ENCODE peak calls at places on chromosomes 6 and 20, in four cellular contexts. A, T, M and L are unnamed samples.

GRCh38 chr20:44067650-44068081 is 119.3 kb downstream of the JPH2 start:
- DNase-seq in A (no peak), T (no peak), M (no peak), L (no peak)

GRCh38 chr6:163554663-163555062 is 140.1 kb downstream of the QKI start:
- DNase-seq in M (no peak), T (peak; percentile 51), A (peak; percentile 51), L (peak; percentile 29)

GRCh38 chr6:134373282-134373922 is 55.5 kb upstream of the SGK1 start:
- DNase-seq in M (peak; percentile 39), A (no peak), T (peak; percentile 82), L (peak; percentile 59)

GRCh38 chr6:140441256-140441655 is 1066.8 kb upstream of the CITED2 start:
- DNase-seq in M (peak; percentile 62), T (peak; percentile 71), A (peak; percentile 52), L (no peak)

GRCh38 chr6:11272491-11273192 is 40.2 kb upstream of the NEDD9 start:
- DNase-seq in A (no peak), M (no peak), T (peak; percentile 16), L (no peak)

GRCh38 chr20:20459726-20460125 is 91.8 kb downstream of the INSM1 start:
- DNase-seq in M (no peak), T (no peak), A (no peak), L (no peak)

GRCh38 chr6:34465551-34466241 is at the start of gene PACSIN1:
- DNase-seq in T (no peak), A (no peak), M (no peak), L (peak; percentile 68)

GRCh38 chr6:10205120-10205519 is 209.8 kb downstream of the TFAP2A start:
- DNase-seq in A (no peak), M (no peak), T (no peak), L (no peak)

GRCh38 chr20:13396036-13396435 is 175.0 kb downstream of the ISM1 start:
- DNase-seq in A (no peak), T (no peak), M (no peak), L (no peak)

GRCh38 chr20:3239026-3239866 is at the start of gene SLC4A11:
- DNase-seq in M (no peak), A (peak; percentile 67), T (peak; percentile 68), L (peak; percentile 85)

GRCh38 chr20:37945034-37945660 is 42.2 kb downstream of the VSTM2L start:
- DNase-seq in A (no peak), T (no peak), M (no peak), L (no peak)

GRCh38 chr20:43662943-43663655 is 3.8 kb upstream of the MYBL2 start:
- DNase-seq in A (no peak), T (no peak), M (no peak), L (no peak)

GRCh38 chr20:36624068-36624813 is 18.7 kb downstream of the RAB5IF start:
- DNase-seq in T (peak; percentile 30), A (peak; percentile 33), M (no peak), L (no peak)

GRCh38 chr6:160273760-160274159 is 15.1 kb upstream of the SLC22A2 start:
- DNase-seq in M (no peak), T (no peak), A (no peak), L (no peak)

GRCh38 chr6:41162687-41163418 is at the start of gene TREM2:
- DNase-seq in M (no peak), A (no peak), T (no peak), L (no peak)

GRCh38 chr20:4119854-4120209 is 104.5 kb upstream of the RNF24 start:
- DNase-seq in M (no peak), A (no peak), T (peak; percentile 78), L (no peak)

GRCh38 chr20:48597521-48598302 is 230.1 kb downstream of the PREX1 start:
- DNase-seq in M (no peak), A (no peak), T (no peak), L (no peak)

GRCh38 chr20:52992632-52993031 is 20.5 kb downstream of the TSHZ2 start:
- DNase-seq in A (no peak), T (no peak), M (no peak), L (no peak)

GRCh38 chr6:150087336-150087735 is 18.4 kb upstream of the ULBP3 start:
- DNase-seq in T (no peak), M (no peak), A (no peak), L (no peak)
- TF ChIP-seq CTCF in T (no peak), M (no peak), A (no peak), L (no peak)

GRCh38 chr6:49548613-49549304 is 1.7 kb upstream of the C6orf141 start:
- DNase-seq in A (no peak), T (no peak), M (no peak), L (no peak)
- TF ChIP-seq CTCF in A (no peak), T (peak; percentile 13), M (no peak), L (no peak)

GRCh38 chr6:36392621-36393020 is 5.2 kb upstream of the ETV7 start:
- DNase-seq in T (no peak), M (no peak), A (no peak), L (no peak)
- TF ChIP-seq CTCF in T (no peak), M (no peak), A (no peak), L (no peak)

DNA sequence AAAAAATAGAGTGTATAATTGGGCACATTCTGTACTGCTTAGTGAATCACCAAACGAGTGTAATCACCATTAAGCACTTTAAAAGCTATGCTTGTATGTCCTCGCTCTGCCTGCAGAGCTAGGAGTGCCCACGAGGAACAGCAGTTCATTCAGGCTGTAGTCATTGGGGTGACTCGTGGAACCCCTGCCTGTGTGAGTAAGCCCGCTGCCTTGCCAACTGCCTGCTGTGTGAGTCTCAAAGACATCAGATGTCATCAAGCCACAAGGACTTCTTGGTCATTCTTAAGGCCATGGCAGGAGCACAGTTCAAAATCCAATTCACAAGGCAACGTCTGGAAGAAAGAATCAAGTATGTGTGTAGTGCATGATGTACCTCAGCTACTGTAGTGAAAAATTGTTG is 60.4 kb downstream of the FOXO3 start:
- DNase-seq in A (no peak), M (no peak), T (peak; percentile 63), L (no peak)
- TF ChIP-seq CTCF in A (no peak), M (no peak), T (peak; percentile 36), L (no peak)

GRCh38 chr6:1424306-1424927 is 35.0 kb downstream of the FOXF2 start:
- DNase-seq in A (peak; percentile 52), T (peak; percentile 65), M (no peak), L (peak; percentile 70)
- TF ChIP-seq CTCF in A (peak; percentile 76), T (peak; percentile 67), M (no peak), L (peak; percentile 49)

GRCh38 chr20:62516345-62516744 is 40.5 kb upstream of the GATA5 start:
- DNase-seq in A (peak; percentile 46), M (no peak), T (no peak), L (no peak)
- TF ChIP-seq CTCF in A (peak; percentile 25), M (no peak), T (peak; percentile 38), L (no peak)

GRCh38 chr6:30101939-30102700 is 10.8 kb downstream of the TRIM31 start:
- DNase-seq in T (peak; percentile 86), A (peak; percentile 96), M (peak; percentile 79), L (peak; percentile 88)

GRCh38 chr6:30101423-30101938 is 11.4 kb downstream of the TRIM31 start:
- DNase-seq in A (no peak), M (no peak), T (no peak), L (no peak)

GRCh38 chr6:30100154-30100553 is 12.7 kb downstream of the TRIM31 start:
- DNase-seq in T (no peak), M (no peak), A (no peak), L (no peak)

GRCh38 chr6:30102701-30103629 is 9.9 kb downstream of the TRIM31 start:
- DNase-seq in A (peak; percentile 80), T (peak; percentile 91), M (peak; percentile 83), L (peak; percentile 89)

GRCh38 chr6:30100585-30101422 is 12.1 kb downstream of the TRIM31 start:
- DNase-seq in M (no peak), T (no peak), A (peak; percentile 71), L (peak; percentile 43)
- TF ChIP-seq CTCF in M (no peak), T (no peak), A (no peak), L (no peak)

GRCh38 chr20:57647006-57647932 is 27.0 kb upstream of the ZBP1 start:
- DNase-seq in M (no peak), T (no peak), A (no peak), L (no peak)

GRCh38 chr20:57649617-57650015 is 29.4 kb upstream of the ZBP1 start:
- DNase-seq in M (no peak), A (no peak), T (no peak), L (peak; percentile 11)

GRCh38 chr20:57648878-57649616 is 28.8 kb upstream of the ZBP1 start:
- DNase-seq in M (no peak), A (no peak), T (no peak), L (peak; percentile 6)

GRCh38 chr20:57650266-57650665 is 30.0 kb upstream of the ZBP1 start:
- DNase-seq in A (no peak), M (no peak), T (no peak), L (no peak)

GRCh38 chr20:57647933-57648785 is 27.9 kb upstream of the ZBP1 start:
- DNase-seq in T (no peak), A (no peak), M (no peak), L (no peak)
- TF ChIP-seq CTCF in T (no peak), A (no peak), M (no peak), L (no peak)